ENCODE peak calls at places on chromosomes 13 and 19, in six cellular contexts. One of them, this sample, is unnamed.

GRCh38 chr19:49515767-49516166 is 3.3 kb downstream of the FCGRT start:
- DNase-seq in fibroblast of the aortic adventitia: no peak
- DNase-seq in thyroid gland: no peak
- DNase-seq in neural crest cell: no peak
- DNase-seq in NCI-H1092 treated with DMSO at 0.1 percent for 48 hours: no peak
- DNase-seq in HEK293T: no peak
- DNase-seq in this sample: no peak

GRCh38 chr13:49587311-49587847 is 2.0 kb upstream of the RCBTB1 start:
- DNase-seq in neural crest cell: no peak
- DNase-seq in HEK293T: no peak
- DNase-seq in NCI-H1092 treated with DMSO at 0.1 percent for 48 hours: no peak
- DNase-seq in thyroid gland: no peak
- DNase-seq in fibroblast of the aortic adventitia: peak
- DNase-seq in this sample: no peak

GRCh38 chr19:55369651-55370304 is 485 bp downstream of the IL11 start:
- DNase-seq in fibroblast of the aortic adventitia: peak
- DNase-seq in thyroid gland: no peak
- DNase-seq in neural crest cell: peak
- DNase-seq in NCI-H1092 treated with DMSO at 0.1 percent for 48 hours: no peak
- DNase-seq in HEK293T: peak
- DNase-seq in this sample: peak

GRCh38 chr19:29086182-29086581 is 126.8 kb downstream of the UQCRFS1 start:
- DNase-seq in NCI-H1092 treated with DMSO at 0.1 percent for 48 hours: no peak
- DNase-seq in thyroid gland: no peak
- DNase-seq in neural crest cell: no peak
- DNase-seq in fibroblast of the aortic adventitia: no peak
- DNase-seq in HEK293T: no peak
- DNase-seq in this sample: no peak

GRCh38 chr19:3606174-3606689 is 443 bp downstream of the TBXA2R start:
- DNase-seq in fibroblast of the aortic adventitia: no peak
- DNase-seq in thyroid gland: peak
- DNase-seq in NCI-H1092 treated with DMSO at 0.1 percent for 48 hours: no peak
- DNase-seq in HEK293T: no peak
- DNase-seq in neural crest cell: no peak
- DNase-seq in this sample: peak

GRCh38 chr13:27309967-27310598 is 39.5 kb downstream of the RASL11A start:
- DNase-seq in neural crest cell: no peak
- DNase-seq in thyroid gland: no peak
- DNase-seq in HEK293T: no peak
- DNase-seq in NCI-H1092 treated with DMSO at 0.1 percent for 48 hours: no peak
- DNase-seq in fibroblast of the aortic adventitia: peak
- DNase-seq in this sample: no peak

GRCh38 chr19:55161571-55162322 is 4.2 kb upstream of the TNNI3 start:
- DNase-seq in NCI-H1092 treated with DMSO at 0.1 percent for 48 hours: no peak
- DNase-seq in thyroid gland: no peak
- DNase-seq in neural crest cell: no peak
- DNase-seq in HEK293T: no peak
- DNase-seq in fibroblast of the aortic adventitia: no peak
- DNase-seq in this sample: no peak

GRCh38 chr19:41774515-41774980 is 19.2 kb downstream of the CEACAM6 start:
- DNase-seq in NCI-H1092 treated with DMSO at 0.1 percent for 48 hours: peak
- DNase-seq in HEK293T: no peak
- DNase-seq in thyroid gland: no peak
- DNase-seq in neural crest cell: no peak
- DNase-seq in fibroblast of the aortic adventitia: no peak
- DNase-seq in this sample: no peak

GRCh38 chr19:2425622-2426581 is 1.5 kb downstream of the TIMM13 start:
- DNase-seq in NCI-H1092 treated with DMSO at 0.1 percent for 48 hours: no peak
- DNase-seq in neural crest cell: no peak
- DNase-seq in HEK293T: no peak
- DNase-seq in thyroid gland: no peak
- DNase-seq in fibroblast of the aortic adventitia: no peak
- DNase-seq in this sample: no peak

GRCh38 chr13:28744091-28744536 is 25.3 kb upstream of the SLC46A3 start:
- DNase-seq in NCI-H1092 treated with DMSO at 0.1 percent for 48 hours: no peak
- DNase-seq in fibroblast of the aortic adventitia: peak
- DNase-seq in neural crest cell: no peak
- DNase-seq in thyroid gland: no peak
- DNase-seq in HEK293T: no peak
- DNase-seq in this sample: no peak

GRCh38 chr19:50928841-50929240 is 17.6 kb upstream of the KLK4 start:
- DNase-seq in neural crest cell: no peak
- DNase-seq in NCI-H1092 treated with DMSO at 0.1 percent for 48 hours: no peak
- DNase-seq in fibroblast of the aortic adventitia: no peak
- DNase-seq in HEK293T: no peak
- DNase-seq in thyroid gland: no peak
- DNase-seq in this sample: no peak

GRCh38 chr19:55117063-55117635 is 288 bp downstream of the PPP1R12C start:
- DNase-seq in neural crest cell: no peak
- DNase-seq in thyroid gland: peak
- DNase-seq in fibroblast of the aortic adventitia: no peak
- DNase-seq in HEK293T: peak
- DNase-seq in NCI-H1092 treated with DMSO at 0.1 percent for 48 hours: no peak
- DNase-seq in this sample: no peak

GRCh38 chr19:489418-490196 is 6.7 kb upstream of the MADCAM1 start:
- DNase-seq in NCI-H1092 treated with DMSO at 0.1 percent for 48 hours: no peak
- DNase-seq in neural crest cell: no peak
- DNase-seq in thyroid gland: peak
- DNase-seq in HEK293T: no peak
- DNase-seq in fibroblast of the aortic adventitia: peak
- DNase-seq in this sample: peak

GRCh38 chr19:30391554-30392551 is 19.7 kb downstream of the ZNF536 start:
- DNase-seq in NCI-H1092 treated with DMSO at 0.1 percent for 48 hours: no peak
- DNase-seq in thyroid gland: no peak
- DNase-seq in fibroblast of the aortic adventitia: no peak
- DNase-seq in neural crest cell: no peak
- DNase-seq in HEK293T: peak
- DNase-seq in this sample: no peak

GRCh38 chr13:114067381-114067885 is 65.0 kb downstream of the RASA3 start:
- DNase-seq in thyroid gland: no peak
- DNase-seq in neural crest cell: no peak
- DNase-seq in HEK293T: no peak
- DNase-seq in fibroblast of the aortic adventitia: peak
- DNase-seq in NCI-H1092 treated with DMSO at 0.1 percent for 48 hours: no peak
- DNase-seq in this sample: no peak

GRCh38 chr19:47389150-47389556 is 30.2 kb downstream of the MEIS3 start:
- DNase-seq in neural crest cell: no peak
- DNase-seq in thyroid gland: no peak
- DNase-seq in NCI-H1092 treated with DMSO at 0.1 percent for 48 hours: no peak
- DNase-seq in fibroblast of the aortic adventitia: no peak
- DNase-seq in HEK293T: no peak
- DNase-seq in this sample: no peak

GRCh38 chr19:34475026-34475974 is 6.3 kb upstream of the WTIP start:
- DNase-seq in NCI-H1092 treated with DMSO at 0.1 percent for 48 hours: no peak
- DNase-seq in neural crest cell: no peak
- DNase-seq in fibroblast of the aortic adventitia: peak
- DNase-seq in HEK293T: no peak
- DNase-seq in thyroid gland: no peak
- DNase-seq in this sample: no peak

GRCh38 chr13:112903606-112904195 is 65.3 kb upstream of the MCF2L start:
- DNase-seq in neural crest cell: no peak
- DNase-seq in thyroid gland: peak
- DNase-seq in HEK293T: no peak
- DNase-seq in NCI-H1092 treated with DMSO at 0.1 percent for 48 hours: peak
- DNase-seq in fibroblast of the aortic adventitia: no peak
- DNase-seq in this sample: no peak

GRCh38 chr19:46678110-46678732 is 17.2 kb upstream of the DACT3 start:
- DNase-seq in thyroid gland: no peak
- DNase-seq in NCI-H1092 treated with DMSO at 0.1 percent for 48 hours: no peak
- DNase-seq in neural crest cell: no peak
- DNase-seq in fibroblast of the aortic adventitia: no peak
- DNase-seq in HEK293T: peak
- DNase-seq in this sample: peak

GRCh38 chr13:43044720-43045301 is 21.4 kb downstream of the DNAJC15 start:
- DNase-seq in neural crest cell: no peak
- DNase-seq in thyroid gland: no peak
- DNase-seq in NCI-H1092 treated with DMSO at 0.1 percent for 48 hours: no peak
- DNase-seq in HEK293T: no peak
- DNase-seq in fibroblast of the aortic adventitia: no peak
- DNase-seq in this sample: no peak

GRCh38 chr19:7507884-7508283 is 8.0 kb upstream of the ZNF358 start:
- DNase-seq in fibroblast of the aortic adventitia: peak
- DNase-seq in HEK293T: peak
- DNase-seq in NCI-H1092 treated with DMSO at 0.1 percent for 48 hours: no peak
- DNase-seq in thyroid gland: peak
- DNase-seq in neural crest cell: peak
- DNase-seq in this sample: peak

GRCh38 chr19:50817941-50818858 is 5.4 kb downstream of the KLK1 start:
- DNase-seq in NCI-H1092 treated with DMSO at 0.1 percent for 48 hours: peak
- DNase-seq in thyroid gland: peak
- DNase-seq in neural crest cell: peak
- DNase-seq in fibroblast of the aortic adventitia: no peak
- DNase-seq in HEK293T: peak
- DNase-seq in this sample: peak

GRCh38 chr19:5026706-5027273 is 57.9 kb downstream of the KDM4B start:
- DNase-seq in neural crest cell: no peak
- DNase-seq in HEK293T: no peak
- DNase-seq in NCI-H1092 treated with DMSO at 0.1 percent for 48 hours: no peak
- DNase-seq in thyroid gland: no peak
- DNase-seq in fibroblast of the aortic adventitia: peak
- DNase-seq in this sample: no peak

GRCh38 chr13:73230714-73231113 is 171.9 kb downstream of the KLF5 start:
- DNase-seq in fibroblast of the aortic adventitia: no peak
- DNase-seq in neural crest cell: no peak
- DNase-seq in NCI-H1092 treated with DMSO at 0.1 percent for 48 hours: no peak
- DNase-seq in thyroid gland: no peak
- DNase-seq in HEK293T: no peak
- DNase-seq in this sample: no peak